ENCODE peak calls at places on chromosomes 3 and 15, in four cellular contexts. M is SK-N-SH, E is K562, X is GM12878. Y is an unnamed sample.

GRCh38 chr15:57440799-57441198 is 64.5 kb downstream of the CGNL1 start:
- DNase-seq in E (no peak), X (no peak), M (no peak), Y (no peak)

GRCh38 chr15:92462771-92463170 is 69.1 kb downstream of the ST8SIA2 start:
- DNase-seq in M (no peak), X (no peak), E (no peak), Y (no peak)

GRCh38 chr3:50609743-50610085 is 1.9 kb downstream of the CISH start:
- DNase-seq in X (no peak), M (no peak), E (no peak), Y (no peak)

GRCh38 chr3:14783480-14784086 is 35.2 kb upstream of the FGD5 start:
- DNase-seq in X (no peak), M (peak; percentile 59), E (no peak), Y (no peak)

GRCh38 chr3:81492048-81492447 is 269.4 kb downstream of the GBE1 start:
- DNase-seq in M (no peak), E (no peak), X (no peak), Y (no peak)

GRCh38 chr3:111669926-111670630 is 74.9 kb upstream of the ZBED2 start:
- DNase-seq in M (no peak), X (no peak), E (no peak), Y (no peak)

GRCh38 chr3:130539005-130539404 is 22.0 kb downstream of the COL6A6 start:
- DNase-seq in E (peak; percentile 21), X (no peak), M (peak; percentile 68), Y (peak; percentile 69)

GRCh38 chr3:172153335-172153861 is 114.0 kb downstream of the FNDC3B start:
- DNase-seq in E (no peak), X (no peak), M (no peak), Y (no peak)

GRCh38 chr3:74523811-74524210 is 90.6 kb downstream of the CNTN3 start:
- DNase-seq in X (no peak), E (no peak), M (no peak), Y (no peak)

GRCh38 chr3:13072239-13073041 is 789 bp downstream of the IQSEC1 start:
- DNase-seq in E (no peak), X (peak; percentile 36), M (peak; percentile 83), Y (peak; percentile 35)

GRCh38 chr3:16923112-16923511 is 38.4 kb downstream of the PLCL2 start:
- DNase-seq in X (no peak), E (no peak), M (no peak), Y (no peak)

GRCh38 chr15:36605626-36606263 is 26.3 kb downstream of the CDIN1 start:
- DNase-seq in X (no peak), E (no peak), M (no peak), Y (no peak)

GRCh38 chr3:83523470-83524073 is 1435.2 kb upstream of the CADM2 start:
- DNase-seq in X (peak; percentile 11), M (peak; percentile 25), E (no peak), Y (peak; percentile 72)

GRCh38 chr3:5568451-5568850 is 380.9 kb downstream of the EDEM1 start:
- DNase-seq in M (no peak), E (no peak), X (no peak), Y (peak; percentile 13)

GRCh38 chr3:132343018-132343612 is 25.9 kb downstream of the ACP3 start:
- DNase-seq in E (peak; percentile 24), X (no peak), M (peak; percentile 41), Y (peak; percentile 26)

GRCh38 chr15:40407343-40407990 is 1.9 kb downstream of the IVD start:
- DNase-seq in X (peak; percentile 55), M (no peak), E (no peak), Y (no peak)

GRCh38 chr15:70099966-70100494 is 2.3 kb upstream of the TLE3 start:
- DNase-seq in E (peak; percentile 50), M (no peak), X (no peak), Y (no peak)

GRCh38 chr3:71450985-71451560 is 132.5 kb downstream of the FOXP1 start:
- DNase-seq in X (no peak), E (no peak), M (no peak), Y (no peak)

GRCh38 chr3:47961815-47962606 is 54.2 kb downstream of the MAP4 start:
- DNase-seq in E (no peak), M (peak; percentile 51), X (no peak), Y (peak; percentile 16)

GRCh38 chr3:149717391-149718056 is 34.8 kb downstream of the COMMD2 start:
- DNase-seq in E (peak; percentile 30), M (peak; percentile 61), X (no peak), Y (peak; percentile 31)

GRCh38 chr15:78365931-78366330 is 25.8 kb downstream of the CRABP1 start:
- DNase-seq in X (no peak), E (no peak), M (no peak), Y (no peak)

GRCh38 chr15:61871926-61872522 is 188.2 kb downstream of the VPS13C start:
- DNase-seq in X (no peak), E (peak; percentile 9), M (peak; percentile 11), Y (no peak)

GRCh38 chr3:56783644-56784451 is 17.9 kb downstream of the ARHGEF3 start:
- DNase-seq in X (peak; percentile 93), E (no peak), M (no peak), Y (no peak)

GRCh38 chr15:62392411-62392810 is 227.3 kb upstream of the C2CD4B start:
- DNase-seq in M (no peak), E (no peak), X (no peak), Y (peak; percentile 15)

GRCh38 chr3:58163234-58163633 is 47.5 kb downstream of the DNASE1L3 start:
- DNase-seq in E (no peak), M (no peak), X (no peak), Y (no peak)

GRCh38 chr15:27673766-27674445 is 425.2 kb downstream of the OCA2 start:
- DNase-seq in E (no peak), X (no peak), M (no peak), Y (no peak)

GRCh38 chr3:126550488-126551051 is 8.2 kb downstream of the C3orf22 start:
- DNase-seq in E (no peak), X (no peak), M (peak; percentile 54), Y (no peak)

GRCh38 chr3:67719333-67719732 is 64.9 kb upstream of the SUCLG2 start:
- DNase-seq in X (no peak), M (no peak), E (no peak), Y (no peak)

GRCh38 chr3:158841387-158841786 is 39.5 kb downstream of the MFSD1 start:
- DNase-seq in E (no peak), X (no peak), M (no peak), Y (no peak)

GRCh38 chr3:161274691-161275298 is 53.7 kb downstream of the NMD3 start:
- DNase-seq in E (peak; percentile 58), X (no peak), M (peak; percentile 27), Y (peak; percentile 54)

GRCh38 chr15:94075349-94075748 is 156.0 kb upstream of the MCTP2 start:
- DNase-seq in E (no peak), X (no peak), M (peak; percentile 17), Y (no peak)

GRCh38 chr3:15154326-15154725 is 51.7 kb upstream of the CAPN7 start:
- DNase-seq in X (no peak), M (no peak), E (no peak), Y (no peak)

GRCh38 chr3:122609798-122610559 is 32.5 kb downstream of the PARP15 start:
- DNase-seq in X (peak; percentile 98), M (no peak), E (no peak), Y (no peak)

GRCh38 chr3:44685128-44685800 is 27.2 kb upstream of the ZNF502 start:
- DNase-seq in X (peak; percentile 27), E (peak; percentile 52), M (peak; percentile 94), Y (peak; percentile 82)

GRCh38 chr3:57555316-57555715 is 758 bp upstream of the PDE12 start:
- DNase-seq in M (peak; percentile 45), E (no peak), X (no peak), Y (no peak)

DNA sequence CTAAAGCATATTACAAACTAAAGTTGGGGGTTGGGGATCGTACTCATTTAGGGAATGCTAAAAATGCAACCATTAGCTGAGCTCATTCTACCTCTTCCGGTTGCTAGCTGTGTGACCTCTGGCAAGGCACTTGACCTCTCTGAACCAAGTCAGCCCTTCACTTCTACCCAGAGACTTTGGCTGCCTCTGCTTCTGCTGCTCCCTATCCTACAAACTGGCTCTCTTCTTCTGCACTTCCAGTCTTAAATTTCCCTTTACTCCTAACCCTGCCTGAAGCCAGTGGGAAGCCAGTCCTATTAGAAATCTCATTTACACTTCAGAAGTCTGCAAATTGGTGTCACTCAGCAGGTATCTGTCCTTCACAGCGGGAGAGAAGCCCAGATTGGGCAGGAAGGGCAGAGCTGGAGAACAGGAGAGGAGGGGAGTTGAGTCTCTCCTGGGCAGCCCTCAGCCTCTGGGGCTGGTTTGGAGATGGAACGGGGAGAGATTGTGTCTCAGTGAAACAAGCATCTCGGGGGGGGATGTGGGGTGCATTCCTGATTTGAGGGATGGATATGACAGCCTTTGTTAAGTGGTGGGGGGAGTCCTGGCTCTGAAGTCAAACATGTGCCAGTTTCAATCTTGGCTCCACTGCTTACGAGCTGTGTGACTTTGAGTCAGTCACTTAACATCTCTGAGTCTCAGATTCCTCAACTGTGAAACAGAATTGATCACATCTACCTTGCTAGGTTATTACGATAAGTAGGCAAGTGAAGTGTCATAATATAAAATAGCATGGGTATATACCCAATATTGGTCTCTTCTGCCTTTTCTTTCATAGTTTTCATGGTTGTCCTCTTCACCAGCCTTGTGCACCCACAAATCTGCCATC is 7.8 kb upstream of the AEN start:
- DNase-seq in E (no peak), X (no peak), M (no peak), Y (peak; percentile 77)
- TF ChIP-seq USF1 in E (no peak), X (no peak), M (no peak), Y (no peak)

DNA sequence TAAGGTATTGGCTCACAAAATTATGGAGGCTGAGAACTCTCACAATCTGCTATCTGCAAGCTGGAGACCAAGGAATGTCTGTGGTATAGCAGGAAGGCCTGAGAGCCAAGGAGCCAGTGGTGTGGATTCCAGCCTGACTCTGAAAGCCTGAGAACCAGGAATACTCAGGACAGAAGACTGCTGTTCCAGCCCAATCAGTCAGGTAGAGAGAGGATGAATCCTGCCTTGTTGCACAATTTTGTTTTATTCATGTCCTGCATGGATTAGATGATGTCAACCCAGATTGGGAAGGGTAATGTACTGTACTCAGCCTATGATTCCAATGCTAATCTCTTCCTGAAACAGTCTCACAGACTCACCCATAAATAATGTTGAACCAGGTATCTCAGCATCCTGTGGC is 312.4 kb upstream of the KCNMB2 start:
- DNase-seq in E (no peak), M (no peak), X (no peak), Y (no peak)
- TF ChIP-seq USF1 in E (no peak), M (no peak), X (no peak), Y (no peak)

GRCh38 chr3:23552506-23552905 is 253.2 kb upstream of the UBE2E1 start:
- DNase-seq in X (no peak), E (no peak), M (no peak), Y (no peak)
- TF ChIP-seq USF1 in X (no peak), E (no peak), M (no peak), Y (no peak)

GRCh38 chr3:32619395-32619794 is 48.7 kb upstream of the DYNC1LI1 start:
- DNase-seq in M (no peak), E (no peak), X (no peak), Y (no peak)

GRCh38 chr3:32613183-32613582 is 42.5 kb upstream of the DYNC1LI1 start:
- DNase-seq in M (no peak), E (no peak), X (no peak), Y (no peak)

GRCh38 chr3:32616267-32616962 is 45.8 kb upstream of the DYNC1LI1 start:
- DNase-seq in M (no peak), X (no peak), E (no peak), Y (no peak)

GRCh38 chr3:32612551-32612950 is 41.9 kb upstream of the DYNC1LI1 start:
- DNase-seq in X (no peak), E (no peak), M (no peak), Y (no peak)

GRCh38 chr3:32614956-32615355 is 44.3 kb upstream of the DYNC1LI1 start:
- DNase-seq in M (no peak), X (no peak), E (no peak), Y (no peak)
- TF ChIP-seq USF1 in M (no peak), X (no peak), E (no peak), Y (no peak)

GRCh38 chr3:115415246-115415645 is 208.1 kb upstream of the GAP43 start:
- DNase-seq in X (no peak), E (no peak), M (no peak), Y (no peak)
- TF ChIP-seq USF1 in X (no peak), E (no peak), M (no peak), Y (no peak)

Y was measured in WTC11.